ENCODE peak calls at places on chromosomes 4 and X, in ten cellular contexts. P is sigmoid colon, T is testis, U is heart left ventricle, R is K562, Q is tibial nerve, G is IMR-90, K is adrenal gland, S is spleen, D is A549. H is an unnamed sample.

GRCh38 chrX:38654302-38654701 is 93.0 kb downstream of the TSPAN7 start:
- DNase-seq in G (peak), P (no peak), Q (peak), D (peak), R (peak), K (peak), T (peak), S (no peak), U (no peak), H (no peak)

GRCh38 chrX:120302434-120302833 is 8.8 kb downstream of the TMEM255A start:
- DNase-seq in S (peak), T (no peak), D (no peak), U (no peak), Q (no peak), K (no peak), G (no peak), P (no peak), R (no peak), H (no peak)

GRCh38 chr4:57191523-57192034 is 81.4 kb upstream of the IGFBP7 start:
- DNase-seq in S (no peak), D (no peak), K (no peak), R (no peak), G (no peak), Q (no peak), U (no peak), T (no peak), P (peak), H (no peak)

GRCh38 chrX:57232658-57233360 is 53.7 kb upstream of the FAAH2 start:
- DNase-seq in S (no peak), Q (no peak), D (no peak), K (no peak), G (no peak), T (no peak), R (no peak), U (no peak), P (no peak), H (no peak)

GRCh38 chr4:113961322-113961698 is 18.1 kb downstream of the ARSJ start:
- DNase-seq in K (no peak), S (no peak), U (no peak), T (no peak), P (no peak), G (peak), R (no peak), Q (no peak), D (peak), H (no peak)

GRCh38 chr4:30330894-30331652 is 389.1 kb upstream of the PCDH7 start:
- DNase-seq in T (no peak), S (no peak), K (no peak), D (no peak), G (no peak), Q (no peak), R (no peak), P (no peak), U (no peak), H (no peak)

GRCh38 chrX:12011075-12011474 is 127.2 kb upstream of the FRMPD4 start:
- DNase-seq in P (no peak), G (peak), T (no peak), D (no peak), Q (no peak), R (no peak), S (no peak), U (no peak), K (no peak), H (no peak)

GRCh38 chrX:154419688-154420401 is 8.5 kb downstream of the TAFAZZIN start:
- DNase-seq in T (peak), Q (no peak), R (no peak), D (no peak), G (no peak), P (no peak), S (no peak), K (peak), U (peak), H (no peak)

GRCh38 chr4:1039493-1040343 is 28.3 kb downstream of the FGFRL1 start:
- DNase-seq in R (peak), T (no peak), G (peak), S (no peak), P (peak), K (peak), Q (no peak), U (no peak), D (no peak), H (peak)

GRCh38 chr4:142043509-142043908 is 407.1 kb downstream of the IL15 start:
- DNase-seq in S (no peak), T (no peak), U (no peak), K (no peak), R (no peak), Q (no peak), D (no peak), G (peak), P (no peak), H (no peak)

GRCh38 chr4:11912886-11913285 is 484.2 kb upstream of the HS3ST1 start:
- DNase-seq in D (no peak), T (no peak), Q (no peak), K (no peak), U (no peak), G (no peak), R (no peak), S (no peak), P (no peak), H (no peak)

GRCh38 chr4:79597266-79597665 is 189.2 kb upstream of the GK2 start:
- DNase-seq in P (no peak), S (no peak), U (no peak), K (no peak), T (no peak), D (no peak), Q (no peak), G (peak), R (no peak), H (no peak)
- TF ChIP-seq POLR2A in P (no peak), S (no peak), U (no peak), K (no peak), T (no peak), D (no peak), Q (no peak), G (no peak), R (no peak), H (no peak)

DNA sequence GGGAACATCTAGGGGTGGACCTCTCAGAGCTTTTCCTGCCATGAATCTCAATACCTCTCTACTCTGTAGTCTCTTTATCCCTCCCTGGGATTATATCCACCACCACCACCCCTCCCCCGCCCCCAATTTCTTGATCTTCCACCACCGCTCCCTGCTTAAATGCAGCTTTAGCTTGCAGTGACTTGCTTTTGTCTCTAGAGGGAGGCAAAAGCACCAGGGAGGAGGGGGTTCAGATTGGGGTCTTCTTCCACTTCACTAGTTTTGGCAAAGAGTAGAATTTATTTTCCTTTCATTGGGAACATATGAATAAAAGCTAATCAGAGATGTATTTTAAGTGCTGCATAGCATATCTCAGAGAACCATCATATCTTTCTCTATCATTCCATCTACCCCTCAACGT is 5.5 kb downstream of the ARHGAP36 start:
- DNase-seq in T (no peak), R (peak), G (no peak), Q (no peak), S (no peak), K (no peak), P (no peak), D (no peak), U (no peak), H (no peak)
- TF ChIP-seq CTCF in T (no peak), R (peak), G (no peak), Q (no peak), S (no peak), K (no peak), P (no peak), D (no peak), U (no peak), H (no peak)

GRCh38 chr4:139763205-139763604 is 97.6 kb downstream of the MGST2 start:
- DNase-seq in S (no peak), D (no peak), R (no peak), U (no peak), P (no peak), T (no peak), K (no peak), Q (no peak), G (no peak), H (no peak)

GRCh38 chr4:139762715-139763114 is 97.1 kb downstream of the MGST2 start:
- DNase-seq in D (no peak), U (peak), R (no peak), Q (no peak), K (peak), T (no peak), G (no peak), P (no peak), S (no peak), H (no peak)

GRCh38 chr4:139764686-139765085 is 99.1 kb downstream of the MGST2 start:
- DNase-seq in Q (no peak), P (no peak), S (no peak), D (no peak), G (no peak), R (no peak), K (no peak), T (no peak), U (peak), H (no peak)

GRCh38 chr4:139763668-139764067 is 98.0 kb downstream of the MGST2 start:
- DNase-seq in U (peak), T (no peak), G (no peak), Q (no peak), K (no peak), P (no peak), D (no peak), S (no peak), R (no peak), H (no peak)

GRCh38 chr4:139764192-139764591 is 98.6 kb downstream of the MGST2 start:
- DNase-seq in S (no peak), G (no peak), U (peak), T (no peak), D (no peak), Q (no peak), P (no peak), K (no peak), R (no peak), H (peak)
- H3K4me3 ChIP-seq in S (peak), G (no peak), U (peak), T (no peak), D (no peak), Q (no peak), P (no peak), K (no peak), R (no peak), H (no peak)

GRCh38 chr4:173367285-173367684 is 3.5 kb upstream of the SAP30 start:
- DNase-seq in D (no peak), U (no peak), P (no peak), Q (no peak), K (no peak), R (no peak), T (no peak), S (no peak), G (peak), H (no peak)

GRCh38 chr4:173371292-173372192 is 788 bp downstream of the SAP30 start:
- DNase-seq in G (peak), Q (peak), R (peak), T (peak), S (peak), D (peak), P (peak), K (peak), U (peak), H (peak)

GRCh38 chr4:173370477-173371291 is at the start of gene SAP30:
- DNase-seq in K (peak), G (peak), R (peak), D (peak), Q (peak), T (peak), P (peak), U (peak), S (peak), H (peak)

GRCh38 chr4:173367946-173368345 is 2.8 kb upstream of the SAP30 start:
- DNase-seq in D (no peak), P (no peak), U (no peak), Q (no peak), R (no peak), K (no peak), G (peak), S (no peak), T (no peak), H (no peak)

DNA sequence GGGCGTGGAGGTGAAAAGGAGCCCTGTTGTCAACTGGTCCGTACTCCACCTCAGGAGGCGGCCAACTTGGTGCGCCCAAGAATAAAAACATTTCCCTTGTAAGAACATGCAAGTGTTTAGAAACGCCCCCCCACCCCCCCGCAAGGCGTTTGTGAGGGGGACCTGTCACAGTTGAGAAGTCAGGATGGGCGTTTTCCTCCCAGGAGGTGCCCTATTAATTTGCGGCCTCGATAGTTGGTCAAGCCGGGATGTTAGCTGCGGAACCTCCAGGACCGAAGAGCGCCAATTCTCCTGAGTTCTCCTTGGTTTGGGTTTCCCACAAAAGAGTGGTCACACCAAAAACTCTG is 651 bp upstream of the SAP30 start:
- DNase-seq in T (peak), S (peak), R (peak), K (peak), P (peak), D (peak), Q (peak), U (peak), G (no peak), H (no peak)
- TF ChIP-seq POLR2A in T (no peak), S (no peak), R (no peak), K (no peak), P (no peak), D (no peak), Q (no peak), U (peak), G (no peak), H (no peak)

GRCh38 chrX:101595739-101596419 is 21.9 kb downstream of the ARMCX6 start:
- DNase-seq in T (peak), D (peak), G (peak), K (no peak), P (no peak), S (no peak), Q (peak), U (peak), R (peak), H (no peak)
- TF ChIP-seq CTCF in T (peak), D (peak), G (peak), K (peak), P (peak), S (peak), Q (peak), U (peak), R (peak), H (peak)